ENCODE peak calls at places on chromosomes 11 and 22, in seven cellular contexts. One of them, this sample, is unnamed. For H3K36me3 and H3K27me3, the result is how much of the 10 kb centered on the place peaks cover.

GRCh38 chr11:117621226-117621625 is 175.8 kb downstream of the DSCAML1 start:
- DNase-seq in WERI-Rb-1: no peak
- DNase-seq in mesenchymal stem cell: peak
- DNase-seq in GM23248: peak
- DNase-seq in sigmoid colon: no peak
- DNase-seq in CD4-positive, CD25-positive, alpha-beta regulatory T cell: no peak
- DNase-seq in breast epithelium: no peak
- DNase-seq in this sample: no peak

GRCh38 chr22:49575703-49576081 is 252.0 kb downstream of the BRD1 start:
- DNase-seq in WERI-Rb-1: no peak
- DNase-seq in mesenchymal stem cell: no peak
- DNase-seq in breast epithelium: no peak
- DNase-seq in GM23248: no peak
- DNase-seq in CD4-positive, CD25-positive, alpha-beta regulatory T cell: no peak
- DNase-seq in sigmoid colon: peak
- DNase-seq in this sample: no peak

GRCh38 chr22:30947163-30947820 is 21.3 kb downstream of the MORC2 start:
- DNase-seq in GM23248: peak
- DNase-seq in mesenchymal stem cell: no peak
- DNase-seq in sigmoid colon: no peak
- DNase-seq in WERI-Rb-1: no peak
- DNase-seq in CD4-positive, CD25-positive, alpha-beta regulatory T cell: no peak
- DNase-seq in breast epithelium: peak
- DNase-seq in this sample: peak

GRCh38 chr22:29907753-29908515 is 25.0 kb downstream of the MTMR3 start:
- DNase-seq in sigmoid colon: peak
- DNase-seq in breast epithelium: peak
- DNase-seq in CD4-positive, CD25-positive, alpha-beta regulatory T cell: no peak
- DNase-seq in WERI-Rb-1: no peak
- DNase-seq in GM23248: peak
- DNase-seq in mesenchymal stem cell: peak
- DNase-seq in this sample: peak

GRCh38 chr11:13881176-13881680 is 81.3 kb upstream of the SPON1 start:
- DNase-seq in WERI-Rb-1: no peak
- DNase-seq in mesenchymal stem cell: no peak
- DNase-seq in GM23248: no peak
- DNase-seq in sigmoid colon: no peak
- DNase-seq in breast epithelium: no peak
- DNase-seq in CD4-positive, CD25-positive, alpha-beta regulatory T cell: no peak
- DNase-seq in this sample: no peak

GRCh38 chr11:124778281-124778680 is 16.2 kb upstream of the ESAM start:
- DNase-seq in CD4-positive, CD25-positive, alpha-beta regulatory T cell: no peak
- DNase-seq in GM23248: no peak
- DNase-seq in WERI-Rb-1: no peak
- DNase-seq in mesenchymal stem cell: no peak
- DNase-seq in breast epithelium: no peak
- DNase-seq in sigmoid colon: no peak
- DNase-seq in this sample: no peak

GRCh38 chr11:72842126-72842525 is 27.9 kb downstream of the ATG16L2 start:
- DNase-seq in sigmoid colon: no peak
- DNase-seq in mesenchymal stem cell: no peak
- DNase-seq in CD4-positive, CD25-positive, alpha-beta regulatory T cell: no peak
- DNase-seq in breast epithelium: no peak
- DNase-seq in GM23248: no peak
- DNase-seq in WERI-Rb-1: no peak
- DNase-seq in this sample: no peak

GRCh38 chr11:66981976-66982578 is 7.0 kb downstream of the C11orf86 start:
- DNase-seq in mesenchymal stem cell: peak
- DNase-seq in WERI-Rb-1: peak
- DNase-seq in breast epithelium: peak
- DNase-seq in sigmoid colon: peak
- DNase-seq in GM23248: peak
- DNase-seq in CD4-positive, CD25-positive, alpha-beta regulatory T cell: no peak
- DNase-seq in this sample: peak

GRCh38 chr11:110715541-110715940 is 3.3 kb upstream of the ARHGAP20 start:
- DNase-seq in sigmoid colon: no peak
- DNase-seq in WERI-Rb-1: no peak
- DNase-seq in mesenchymal stem cell: peak
- DNase-seq in GM23248: peak
- DNase-seq in CD4-positive, CD25-positive, alpha-beta regulatory T cell: no peak
- DNase-seq in breast epithelium: no peak
- DNase-seq in this sample: no peak

GRCh38 chr11:83282084-83282716 is 4.0 kb downstream of the CCDC90B start:
- DNase-seq in GM23248: peak
- DNase-seq in breast epithelium: no peak
- DNase-seq in CD4-positive, CD25-positive, alpha-beta regulatory T cell: no peak
- DNase-seq in WERI-Rb-1: no peak
- DNase-seq in sigmoid colon: no peak
- DNase-seq in mesenchymal stem cell: no peak
- DNase-seq in this sample: no peak

GRCh38 chr11:67664213-67664585 is 10.2 kb downstream of the ALDH3B2 start:
- DNase-seq in mesenchymal stem cell: no peak
- DNase-seq in sigmoid colon: no peak
- DNase-seq in WERI-Rb-1: no peak
- DNase-seq in CD4-positive, CD25-positive, alpha-beta regulatory T cell: no peak
- DNase-seq in GM23248: no peak
- DNase-seq in breast epithelium: no peak
- DNase-seq in this sample: no peak

GRCh38 chr11:73498343-73498742 is 99.6 kb downstream of the FAM168A start:
- DNase-seq in breast epithelium: no peak
- DNase-seq in sigmoid colon: no peak
- DNase-seq in mesenchymal stem cell: no peak
- DNase-seq in CD4-positive, CD25-positive, alpha-beta regulatory T cell: no peak
- DNase-seq in WERI-Rb-1: peak
- DNase-seq in GM23248: no peak
- DNase-seq in this sample: no peak

GRCh38 chr11:3665336-3666022 is 5.7 kb downstream of the CHRNA10 start:
- DNase-seq in sigmoid colon: no peak
- DNase-seq in mesenchymal stem cell: no peak
- DNase-seq in WERI-Rb-1: no peak
- DNase-seq in CD4-positive, CD25-positive, alpha-beta regulatory T cell: no peak
- DNase-seq in breast epithelium: no peak
- DNase-seq in GM23248: no peak
- DNase-seq in this sample: no peak

GRCh38 chr11:58580311-58580710 is 1.4 kb downstream of the ZFP91 start:
- DNase-seq in mesenchymal stem cell: no peak
- DNase-seq in breast epithelium: no peak
- DNase-seq in sigmoid colon: no peak
- DNase-seq in GM23248: no peak
- DNase-seq in CD4-positive, CD25-positive, alpha-beta regulatory T cell: no peak
- DNase-seq in WERI-Rb-1: no peak
- DNase-seq in this sample: no peak

GRCh38 chr11:62880231-62880802 is 379 bp upstream of the SLC3A2 start:
- DNase-seq in mesenchymal stem cell: peak
- DNase-seq in breast epithelium: peak
- DNase-seq in sigmoid colon: no peak
- DNase-seq in GM23248: peak
- DNase-seq in CD4-positive, CD25-positive, alpha-beta regulatory T cell: no peak
- DNase-seq in WERI-Rb-1: no peak
- DNase-seq in this sample: peak

GRCh38 chr22:48090332-48090672 is 1327.9 kb downstream of the TBC1D22A start:
- DNase-seq in mesenchymal stem cell: no peak
- DNase-seq in WERI-Rb-1: no peak
- DNase-seq in CD4-positive, CD25-positive, alpha-beta regulatory T cell: no peak
- DNase-seq in breast epithelium: no peak
- DNase-seq in GM23248: no peak
- DNase-seq in sigmoid colon: no peak
- DNase-seq in this sample: no peak

GRCh38 chr22:47114813-47115517 is 352.5 kb downstream of the TBC1D22A start:
- DNase-seq in WERI-Rb-1: no peak
- DNase-seq in breast epithelium: no peak
- DNase-seq in CD4-positive, CD25-positive, alpha-beta regulatory T cell: no peak
- DNase-seq in GM23248: no peak
- DNase-seq in mesenchymal stem cell: no peak
- DNase-seq in sigmoid colon: peak
- DNase-seq in this sample: no peak

GRCh38 chr11:110110854-110111253 is 17.7 kb downstream of the ZC3H12C start:
- DNase-seq in sigmoid colon: no peak
- DNase-seq in CD4-positive, CD25-positive, alpha-beta regulatory T cell: no peak
- DNase-seq in breast epithelium: no peak
- DNase-seq in GM23248: no peak
- DNase-seq in WERI-Rb-1: no peak
- DNase-seq in mesenchymal stem cell: no peak
- DNase-seq in this sample: no peak

GRCh38 chr22:24326266-24326665 is 55.6 kb downstream of the SPECC1L start:
- DNase-seq in mesenchymal stem cell: no peak
- DNase-seq in breast epithelium: no peak
- DNase-seq in WERI-Rb-1: peak
- DNase-seq in GM23248: no peak
- DNase-seq in sigmoid colon: no peak
- DNase-seq in CD4-positive, CD25-positive, alpha-beta regulatory T cell: no peak
- DNase-seq in this sample: no peak
- H3K36me3 ChIP-seq in mesenchymal stem cell: half or more
- H3K36me3 ChIP-seq in breast epithelium: under half
- H3K36me3 ChIP-seq in WERI-Rb-1: half or more
- H3K36me3 ChIP-seq in GM23248: half or more
- H3K36me3 ChIP-seq in sigmoid colon: under half
- H3K36me3 ChIP-seq in CD4-positive, CD25-positive, alpha-beta regulatory T cell: under half
- H3K36me3 ChIP-seq in this sample: under half

GRCh38 chr11:107696140-107696539 is 15.7 kb downstream of the SLN start:
- DNase-seq in sigmoid colon: no peak
- DNase-seq in GM23248: peak
- DNase-seq in breast epithelium: no peak
- DNase-seq in WERI-Rb-1: no peak
- DNase-seq in CD4-positive, CD25-positive, alpha-beta regulatory T cell: no peak
- DNase-seq in mesenchymal stem cell: peak
- DNase-seq in this sample: no peak
- H3K27me3 ChIP-seq in sigmoid colon: under half
- H3K27me3 ChIP-seq in GM23248: under half
- H3K27me3 ChIP-seq in breast epithelium: under half
- H3K27me3 ChIP-seq in WERI-Rb-1: under half
- H3K27me3 ChIP-seq in CD4-positive, CD25-positive, alpha-beta regulatory T cell: under half
- H3K27me3 ChIP-seq in mesenchymal stem cell: under half
- H3K27me3 ChIP-seq in this sample: under half

GRCh38 chr11:74719011-74719410 is 12.2 kb downstream of the CHRDL2 start:
- DNase-seq in breast epithelium: no peak
- DNase-seq in WERI-Rb-1: no peak
- DNase-seq in GM23248: no peak
- DNase-seq in sigmoid colon: no peak
- DNase-seq in mesenchymal stem cell: no peak
- DNase-seq in CD4-positive, CD25-positive, alpha-beta regulatory T cell: no peak
- DNase-seq in this sample: no peak
- H3K36me3 ChIP-seq in breast epithelium: under half
- H3K36me3 ChIP-seq in WERI-Rb-1: under half
- H3K36me3 ChIP-seq in GM23248: under half
- H3K36me3 ChIP-seq in sigmoid colon: under half
- H3K36me3 ChIP-seq in mesenchymal stem cell: under half
- H3K36me3 ChIP-seq in CD4-positive, CD25-positive, alpha-beta regulatory T cell: under half
- H3K36me3 ChIP-seq in this sample: under half

GRCh38 chr11:103111400-103111799 is 2.2 kb downstream of the DYNC2H1 start:
- DNase-seq in WERI-Rb-1: no peak
- DNase-seq in sigmoid colon: no peak
- DNase-seq in CD4-positive, CD25-positive, alpha-beta regulatory T cell: no peak
- DNase-seq in GM23248: no peak
- DNase-seq in breast epithelium: no peak
- DNase-seq in mesenchymal stem cell: no peak
- DNase-seq in this sample: no peak

GRCh38 chr11:103114836-103115235 is 5.6 kb downstream of the DYNC2H1 start:
- DNase-seq in sigmoid colon: no peak
- DNase-seq in mesenchymal stem cell: no peak
- DNase-seq in breast epithelium: no peak
- DNase-seq in CD4-positive, CD25-positive, alpha-beta regulatory T cell: no peak
- DNase-seq in GM23248: no peak
- DNase-seq in WERI-Rb-1: no peak
- DNase-seq in this sample: no peak

GRCh38 chr11:103109818-103110388 is 677 bp downstream of the DYNC2H1 start:
- DNase-seq in GM23248: peak
- DNase-seq in mesenchymal stem cell: no peak
- DNase-seq in sigmoid colon: no peak
- DNase-seq in WERI-Rb-1: no peak
- DNase-seq in CD4-positive, CD25-positive, alpha-beta regulatory T cell: no peak
- DNase-seq in breast epithelium: peak
- DNase-seq in this sample: no peak

GRCh38 chr11:103110406-103110805 is 1.2 kb downstream of the DYNC2H1 start:
- DNase-seq in GM23248: peak
- DNase-seq in breast epithelium: no peak
- DNase-seq in WERI-Rb-1: no peak
- DNase-seq in mesenchymal stem cell: peak
- DNase-seq in CD4-positive, CD25-positive, alpha-beta regulatory T cell: no peak
- DNase-seq in sigmoid colon: no peak
- DNase-seq in this sample: no peak

GRCh38 chr11:103112364-103112763 is 3.1 kb downstream of the DYNC2H1 start:
- DNase-seq in GM23248: no peak
- DNase-seq in WERI-Rb-1: no peak
- DNase-seq in breast epithelium: no peak
- DNase-seq in CD4-positive, CD25-positive, alpha-beta regulatory T cell: no peak
- DNase-seq in sigmoid colon: no peak
- DNase-seq in mesenchymal stem cell: peak
- DNase-seq in this sample: no peak
- H3K27me3 ChIP-seq in GM23248: under half
- H3K27me3 ChIP-seq in WERI-Rb-1: under half
- H3K27me3 ChIP-seq in breast epithelium: under half
- H3K27me3 ChIP-seq in CD4-positive, CD25-positive, alpha-beta regulatory T cell: under half
- H3K27me3 ChIP-seq in sigmoid colon: under half
- H3K27me3 ChIP-seq in mesenchymal stem cell: under half
- H3K27me3 ChIP-seq in this sample: under half

DNA sequence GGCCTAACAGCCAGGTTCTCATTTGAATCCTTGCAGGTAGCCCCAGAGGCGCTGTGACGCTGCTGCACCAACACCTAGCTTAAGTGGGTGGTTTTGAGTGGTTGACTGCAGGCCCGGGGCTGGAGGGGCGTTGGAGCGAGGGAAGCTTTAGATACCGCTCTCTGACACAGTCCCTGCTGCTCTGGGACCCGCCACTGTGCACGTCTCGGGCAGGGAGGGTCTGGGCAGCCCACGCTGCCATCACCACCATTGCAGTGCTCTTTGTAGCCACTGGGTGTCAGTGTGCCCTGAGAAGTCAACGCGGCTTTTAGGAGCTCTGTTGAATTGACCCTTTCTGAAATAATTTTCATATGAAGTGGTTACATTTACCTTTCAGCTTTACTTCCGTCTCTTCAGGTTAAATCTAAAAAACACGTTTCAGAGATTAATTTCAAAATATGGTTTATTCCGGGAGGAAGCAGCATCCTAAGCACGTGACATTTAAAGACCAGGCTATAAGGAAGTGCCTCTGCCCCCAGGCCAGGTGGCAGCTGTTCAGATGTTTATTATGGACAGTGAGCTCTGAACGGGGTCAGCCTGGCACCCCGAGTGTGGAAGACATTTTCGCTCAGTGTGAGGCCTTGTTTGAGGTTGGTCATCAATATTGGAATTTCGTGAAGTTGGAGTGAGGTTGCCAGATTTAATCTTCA is 30.9 kb upstream of the PARVB start:
- DNase-seq in WERI-Rb-1: peak
- DNase-seq in CD4-positive, CD25-positive, alpha-beta regulatory T cell: peak
- DNase-seq in sigmoid colon: peak
- DNase-seq in GM23248: peak
- DNase-seq in breast epithelium: no peak
- DNase-seq in mesenchymal stem cell: peak
- DNase-seq in this sample: no peak
- H3K36me3 ChIP-seq in WERI-Rb-1: half or more
- H3K36me3 ChIP-seq in CD4-positive, CD25-positive, alpha-beta regulatory T cell: under half
- H3K36me3 ChIP-seq in sigmoid colon: under half
- H3K36me3 ChIP-seq in GM23248: under half
- H3K36me3 ChIP-seq in breast epithelium: under half
- H3K36me3 ChIP-seq in mesenchymal stem cell: half or more
- H3K36me3 ChIP-seq in this sample: under half

GRCh38 chr11:116540019-116540418 is 232.8 kb downstream of the BUD13 start:
- DNase-seq in mesenchymal stem cell: no peak
- DNase-seq in CD4-positive, CD25-positive, alpha-beta regulatory T cell: no peak
- DNase-seq in WERI-Rb-1: no peak
- DNase-seq in breast epithelium: no peak
- DNase-seq in GM23248: no peak
- DNase-seq in sigmoid colon: peak
- DNase-seq in this sample: no peak
- H3K27me3 ChIP-seq in mesenchymal stem cell: under half
- H3K27me3 ChIP-seq in CD4-positive, CD25-positive, alpha-beta regulatory T cell: under half
- H3K27me3 ChIP-seq in WERI-Rb-1: under half
- H3K27me3 ChIP-seq in breast epithelium: under half
- H3K27me3 ChIP-seq in GM23248: under half
- H3K27me3 ChIP-seq in sigmoid colon: under half
- H3K27me3 ChIP-seq in this sample: under half